ENCODE peak calls at places on chromosomes 4 and X, in five cellular contexts. V, N, K, H and O are unnamed samples. For H3K4me1, the result is how much of the 10 kb centered on the place peaks cover.

GRCh38 chrX:427812-428725 is 41.4 kb upstream of the PPP2R3B start:
- DNase-seq in V (no peak), N (no peak), K (no peak), H (no peak), O (no peak)

GRCh38 chrX:131895807-131896206 is 127.3 kb upstream of the STK26 start:
- DNase-seq in V (no peak), N (no peak), K (no peak), H (no peak), O (no peak)

GRCh38 chr4:183722738-183723560 is 63.9 kb downstream of the TRAPPC11 start:
- DNase-seq in V (peak), N (peak), K (peak), H (peak), O (no peak)

GRCh38 chrX:107777536-107777832 is at the start of gene NCBP2L:
- DNase-seq in V (no peak), N (no peak), K (no peak), H (no peak), O (no peak)

GRCh38 chrX:20159811-20160385 is 18.3 kb upstream of the EIF1AX start:
- DNase-seq in V (no peak), N (no peak), K (no peak), H (no peak), O (no peak)

GRCh38 chr4:124685851-124686250 is 26.7 kb downstream of the ANKRD50 start:
- DNase-seq in V (peak), N (no peak), K (no peak), H (no peak), O (no peak)

GRCh38 chrX:50469206-50469605 is 1.4 kb downstream of the DGKK start:
- DNase-seq in V (no peak), N (peak), K (no peak), H (no peak), O (no peak)

GRCh38 chr4:81684357-81684756 is 212.7 kb upstream of the RASGEF1B start:
- DNase-seq in V (no peak), N (no peak), K (no peak), H (no peak), O (no peak)

GRCh38 chr4:4490041-4490440 is 51.8 kb downstream of the STX18 start:
- DNase-seq in V (no peak), N (no peak), K (no peak), H (no peak), O (no peak)

GRCh38 chr4:11013265-11013664 is 328.7 kb upstream of the CLNK start:
- DNase-seq in V (no peak), N (no peak), K (no peak), H (no peak), O (no peak)

GRCh38 chrX:7706032-7706431 is 136.9 kb upstream of the VCX start:
- DNase-seq in V (no peak), N (no peak), K (no peak), H (no peak), O (no peak)

GRCh38 chrX:45208121-45208856 is 7.6 kb upstream of the DIPK2B start:
- DNase-seq in V (peak), N (no peak), K (no peak), H (no peak), O (no peak)

GRCh38 chrX:13239272-13239671 is 80.6 kb downstream of the ATXN3L start:
- DNase-seq in V (no peak), N (no peak), K (no peak), H (no peak), O (no peak)

GRCh38 chr4:145830699-145831098 is 107.9 kb downstream of the ZNF827 start:
- DNase-seq in V (no peak), N (no peak), K (no peak), H (no peak), O (no peak)

GRCh38 chrX:63186137-63186536 is 165.0 kb downstream of the SPIN4 start:
- DNase-seq in V (no peak), N (no peak), K (no peak), H (no peak), O (no peak)

GRCh38 chr4:40256329-40256728 is 59.5 kb downstream of the RHOH start:
- DNase-seq in V (no peak), N (no peak), K (no peak), H (no peak), O (peak)

GRCh38 chrX:52217494-52218160 is 32.9 kb downstream of the MAGED4 start:
- DNase-seq in V (no peak), N (no peak), K (no peak), H (no peak), O (no peak)

GRCh38 chr4:5945936-5946335 is 53.0 kb upstream of the CRMP1 start:
- DNase-seq in V (no peak), N (no peak), K (no peak), H (no peak), O (no peak)

GRCh38 chr4:73212982-73213730 is 45.4 kb downstream of the ANKRD17 start:
- DNase-seq in V (no peak), N (no peak), K (no peak), H (no peak), O (no peak)

GRCh38 chr4:62896721-62897120 is 1512.5 kb downstream of the TECRL start:
- DNase-seq in V (no peak), N (no peak), K (no peak), H (no peak), O (no peak)

GRCh38 chr4:99013402-99013843 is 17.9 kb downstream of the METAP1 start:
- DNase-seq in V (peak), N (no peak), K (no peak), H (no peak), O (no peak)

GRCh38 chrX:1164322-1165288 is 47.8 kb downstream of the CRLF2 start:
- DNase-seq in V (no peak), N (peak), K (peak), H (no peak), O (no peak)

GRCh38 chr4:158046345-158046744 is 126.5 kb downstream of the GASK1B start:
- DNase-seq in V (peak), N (no peak), K (no peak), H (no peak), O (no peak)

GRCh38 chr4:185139736-185140135 is 3.3 kb upstream of the SLC25A4 start:
- DNase-seq in V (no peak), N (no peak), K (no peak), H (no peak), O (no peak)

GRCh38 chr4:4687935-4688727 is 146.3 kb upstream of the STX18 start:
- DNase-seq in V (peak), N (no peak), K (no peak), H (no peak), O (no peak)

GRCh38 chr4:37631551-37631950 is 54.6 kb downstream of the RELL1 start:
- DNase-seq in V (peak), N (no peak), K (no peak), H (peak), O (no peak)

GRCh38 chr4:182448281-182449151 is 205.3 kb downstream of the TENM3 start:
- DNase-seq in V (peak), N (peak), K (peak), H (peak), O (peak)

GRCh38 chr4:41882622-41883347 is 52.4 kb upstream of the TMEM33 start:
- DNase-seq in V (peak), N (peak), K (no peak), H (no peak), O (peak)

GRCh38 chrX:150038356-150038755 is 100.1 kb upstream of the EOLA2 start:
- DNase-seq in V (no peak), N (no peak), K (no peak), H (no peak), O (no peak)

GRCh38 chr4:107913283-107913899 is 18.0 kb upstream of the CYP2U1 start:
- DNase-seq in V (peak), N (peak), K (no peak), H (peak), O (no peak)

GRCh38 chr4:185004562-185005208 is 13.6 kb upstream of the HELT start:
- DNase-seq in V (no peak), N (peak), K (no peak), H (peak), O (no peak)

GRCh38 chrX:37824491-37825224 is 22.7 kb downstream of the DYNLT3 start:
- DNase-seq in V (no peak), N (no peak), K (no peak), H (no peak), O (no peak)

GRCh38 chr4:10123227-10124101 is 6.9 kb upstream of the WDR1 start:
- DNase-seq in V (peak), N (no peak), K (no peak), H (no peak), O (no peak)

GRCh38 chrX:97168646-97169045 is 284.9 kb downstream of the RPA4 start:
- DNase-seq in V (no peak), N (no peak), K (no peak), H (no peak), O (no peak)

GRCh38 chrX:140764401-140764919 is 54.9 kb downstream of the LINC00632 start:
- DNase-seq in V (peak), N (peak), K (peak), H (peak), O (no peak)

GRCh38 chrX:147741776-147742175 is 169.9 kb upstream of the FMR1 start:
- DNase-seq in V (no peak), N (peak), K (no peak), H (no peak), O (no peak)

GRCh38 chr4:100184787-100185186 is 5.5 kb downstream of the DDIT4L start:
- DNase-seq in V (no peak), N (no peak), K (no peak), H (no peak), O (no peak)
- H3K4me1 ChIP-seq in V (under half), N (under half), K (under half), H (under half), O (under half)

GRCh38 chr4:138659640-138660325 is 355.8 kb upstream of the NOCT start:
- DNase-seq in V (peak), N (no peak), K (no peak), H (no peak), O (peak)
- H3K27ac ChIP-seq in V (no peak), N (no peak), K (no peak), H (no peak), O (no peak)

GRCh38 chr4:83855044-83855443 is 319.1 kb downstream of the GPAT3 start:
- DNase-seq in V (peak), N (no peak), K (no peak), H (no peak), O (peak)
- H3K4me1 ChIP-seq in V (under half), N (under half), K (under half), H (under half), O (under half)

GRCh38 chr4:3035674-3036073 is 38.7 kb downstream of the HTT-AS start:
- DNase-seq in V (no peak), N (no peak), K (no peak), H (no peak), O (no peak)

GRCh38 chr4:3034231-3034630 is 40.1 kb downstream of the HTT-AS start:
- DNase-seq in V (no peak), N (no peak), K (no peak), H (no peak), O (no peak)

GRCh38 chr4:3037957-3038451 is 36.3 kb downstream of the HTT-AS start:
- DNase-seq in V (no peak), N (no peak), K (no peak), H (peak), O (no peak)

GRCh38 chr4:3036131-3036952 is 38.0 kb downstream of the HTT-AS start:
- DNase-seq in V (no peak), N (no peak), K (no peak), H (no peak), O (no peak)

DNA sequence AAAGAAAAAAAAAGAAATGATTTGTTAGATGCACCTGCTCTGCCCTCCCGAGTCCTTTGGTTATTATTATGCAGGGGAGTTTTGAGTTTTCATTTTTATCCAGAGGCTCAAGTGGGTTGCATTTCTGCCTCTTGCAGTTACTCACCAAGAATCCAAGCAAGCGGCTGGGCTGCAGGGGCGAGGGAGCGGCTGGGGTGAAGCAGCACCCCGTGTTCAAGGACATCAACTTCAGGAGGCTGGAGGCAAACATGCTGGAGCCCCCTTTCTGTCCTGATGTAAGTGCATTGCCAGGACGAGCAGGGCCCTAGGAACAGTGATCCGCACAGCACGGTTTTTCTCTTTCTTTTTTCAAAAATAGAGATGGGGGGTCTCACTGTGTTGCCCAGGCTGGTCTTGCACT is 39.1 kb downstream of the HTT-AS start:
- DNase-seq in V (no peak), N (no peak), K (no peak), H (no peak), O (no peak)
- H3K27ac ChIP-seq in V (no peak), N (no peak), K (no peak), H (no peak), O (no peak)

DNA sequence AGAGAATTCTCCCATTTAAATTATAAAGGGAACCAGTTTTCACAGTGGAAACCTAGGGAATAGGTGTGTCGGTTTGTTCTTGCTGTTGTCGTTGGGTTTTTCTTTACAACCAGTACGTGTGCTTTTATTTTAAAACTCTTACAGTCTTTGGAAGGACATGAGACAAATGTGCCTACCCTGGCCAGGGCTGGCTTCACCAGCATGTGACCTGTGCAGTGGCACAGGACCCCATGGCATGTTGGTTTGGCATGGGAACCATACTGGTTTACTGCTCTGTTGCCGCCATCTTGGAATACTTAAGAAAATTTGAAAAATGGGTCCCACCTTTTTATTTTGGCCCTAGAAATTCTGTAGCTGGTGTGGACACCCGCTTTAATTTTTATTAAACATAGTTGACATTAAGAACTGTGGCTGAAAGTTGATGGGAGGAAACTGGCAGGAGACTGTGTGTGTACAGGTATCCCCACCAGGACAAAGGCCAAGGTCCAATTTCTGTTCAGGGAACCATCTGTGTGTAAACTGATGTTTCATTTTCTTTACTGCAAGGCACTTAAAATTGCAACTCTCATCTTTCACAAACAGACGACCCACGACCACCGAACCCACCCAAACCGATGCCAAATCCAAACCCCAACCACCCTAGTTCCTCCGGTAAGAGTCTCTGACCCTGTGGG is 28.8 kb downstream of the CD99 start:
- DNase-seq in V (no peak), N (no peak), K (no peak), H (no peak), O (no peak)
- H3K4me1 ChIP-seq in V (under half), N (under half), K (under half), H (under half), O (under half)